ENCODE peak calls at places on chromosomes 12 and 14, in seven cellular contexts. I, H, N, F, B, Z and V are unnamed samples.

GRCh38 chr12:28908646-28909045 is 240.4 kb upstream of the FAR2 start:
- DNase-seq in Z (no peak), I (no peak), F (no peak), N (no peak), H (no peak), B (no peak), V (no peak)

GRCh38 chr12:31118347-31118830 is 44.7 kb downstream of the DDX11 start:
- DNase-seq in Z (no peak), F (no peak), H (no peak), N (no peak), B (no peak), I (no peak), V (no peak)

GRCh38 chr12:2084553-2085296 is 31.9 kb downstream of the CACNA1C start:
- DNase-seq in Z (peak; percentile 79), I (peak; percentile 17), F (no peak), H (no peak), B (peak; percentile 82), N (no peak), V (peak; percentile 47)

GRCh38 chr14:92759300-92759678 is 10.9 kb upstream of the LGMN start:
- DNase-seq in Z (peak; percentile 33), H (no peak), F (no peak), N (no peak), B (peak; percentile 42), I (peak; percentile 52), V (peak; percentile 40)

GRCh38 chr12:71216725-71217579 is 59.2 kb upstream of the TSPAN8 start:
- DNase-seq in N (no peak), B (peak; percentile 40), F (no peak), H (peak; percentile 9), I (no peak), Z (peak; percentile 14), V (peak; percentile 60)

GRCh38 chr14:89247457-89248122 is 169.4 kb downstream of the FOXN3 start:
- DNase-seq in I (no peak), N (no peak), B (no peak), F (no peak), Z (no peak), H (no peak), V (no peak)

GRCh38 chr12:131726-132465 is 65.3 kb downstream of the IQSEC3 start:
- DNase-seq in F (no peak), I (peak; percentile 64), Z (peak; percentile 9), N (no peak), H (no peak), B (peak; percentile 13), V (peak; percentile 15)

GRCh38 chr12:47095446-47096236 is 15.9 kb upstream of the AMIGO2 start:
- DNase-seq in B (peak; percentile 72), Z (peak; percentile 91), H (no peak), F (no peak), N (no peak), I (peak; percentile 91), V (peak; percentile 76)

GRCh38 chr12:9925746-9926393 is 6.3 kb downstream of the CLEC2A start:
- DNase-seq in H (no peak), N (no peak), F (no peak), Z (peak; percentile 38), B (peak; percentile 62), I (peak; percentile 44), V (peak; percentile 69)

GRCh38 chr12:89700191-89700810 is 8.3 kb downstream of the ATP2B1 start:
- DNase-seq in N (no peak), I (no peak), H (no peak), B (no peak), F (no peak), Z (no peak), V (no peak)

GRCh38 chr12:97801471-97802045 is 339.0 kb downstream of the RMST start:
- DNase-seq in F (no peak), B (no peak), H (no peak), N (no peak), I (no peak), Z (no peak), V (no peak)

GRCh38 chr12:111557271-111558106 is 41.6 kb downstream of the ATXN2 start:
- DNase-seq in F (no peak), Z (peak; percentile 68), H (no peak), I (peak; percentile 37), N (no peak), B (peak; percentile 24), V (peak; percentile 30)

GRCh38 chr12:9895215-9895971 is 14.1 kb downstream of the KLRF2 start:
- DNase-seq in Z (no peak), F (no peak), H (no peak), I (no peak), N (no peak), B (no peak), V (no peak)

GRCh38 chr12:6767592-6768384 is 1.6 kb downstream of the PTMS start:
- DNase-seq in F (no peak), B (peak; percentile 27), H (no peak), I (no peak), Z (peak; percentile 35), N (no peak), V (peak; percentile 39)

GRCh38 chr12:132390287-132391076 is 61.1 kb upstream of the GALNT9 start:
- DNase-seq in I (no peak), H (no peak), Z (no peak), B (no peak), F (no peak), N (no peak), V (no peak)

GRCh38 chr12:113097716-113098427 is 37.7 kb downstream of the RASAL1 start:
- DNase-seq in Z (no peak), N (no peak), H (no peak), B (peak; percentile 43), F (no peak), I (peak; percentile 8), V (peak; percentile 23)

GRCh38 chr14:94158239-94158888 is 15.8 kb upstream of the PPP4R4 start:
- DNase-seq in I (no peak), F (no peak), Z (no peak), B (no peak), N (no peak), H (no peak), V (no peak)

GRCh38 chr14:76473381-76474263 is 97.7 kb downstream of the ESRRB start:
- DNase-seq in N (no peak), F (no peak), H (no peak), Z (peak; percentile 12), B (peak; percentile 17), I (no peak), V (peak; percentile 21)

GRCh38 chr14:81345781-81346180 is 54.3 kb downstream of the STON2 start:
- DNase-seq in F (no peak), B (no peak), I (no peak), N (no peak), Z (no peak), H (no peak), V (no peak)

GRCh38 chr12:113467154-113467513 is 4.5 kb downstream of the LHX5 start:
- DNase-seq in I (no peak), F (no peak), Z (no peak), N (no peak), H (no peak), B (no peak), V (no peak)

GRCh38 chr12:77062846-77063461 is 2.4 kb downstream of the E2F7 start:
- DNase-seq in N (no peak), Z (peak; percentile 41), B (peak; percentile 84), I (peak; percentile 85), F (no peak), H (no peak), V (peak; percentile 81)

GRCh38 chr12:92676710-92677109 is 26.1 kb upstream of the PLEKHG7 start:
- DNase-seq in I (no peak), F (no peak), H (no peak), Z (no peak), B (no peak), N (no peak), V (no peak)

GRCh38 chr14:54187439-54187838 is 209.4 kb upstream of the CDKN3 start:
- DNase-seq in H (no peak), Z (no peak), B (no peak), I (no peak), N (no peak), F (no peak), V (no peak)

GRCh38 chr12:72307229-72307628 is 35.1 kb downstream of the TRHDE start:
- DNase-seq in F (no peak), I (no peak), Z (no peak), H (no peak), N (no peak), B (no peak), V (no peak)

GRCh38 chr12:54040148-54040494 is 7.3 kb downstream of the HOXC5 start:
- DNase-seq in N (no peak), I (no peak), H (no peak), F (no peak), Z (no peak), B (no peak), V (no peak)

GRCh38 chr14:61493239-61493638 is 171.9 kb downstream of the PRKCH start:
- DNase-seq in F (no peak), N (no peak), H (no peak), Z (peak; percentile 96), B (peak; percentile 95), I (peak; percentile 90), V (peak; percentile 86)

GRCh38 chr12:113297621-113298471 is 37.1 kb downstream of the SLC8B1 start:
- DNase-seq in I (no peak), F (no peak), N (no peak), Z (no peak), H (no peak), B (no peak), V (no peak)

GRCh38 chr14:59829941-59830734 is 40.4 kb downstream of the RTN1 start:
- DNase-seq in N (no peak), Z (no peak), I (peak; percentile 31), F (no peak), H (no peak), B (peak; percentile 4), V (peak; percentile 44)

GRCh38 chr14:100773331-100774163 is 46.9 kb downstream of the DLK1 start:
- DNase-seq in Z (no peak), B (no peak), I (no peak), N (no peak), H (no peak), F (no peak), V (no peak)

GRCh38 chr12:120791669-120792176 is 66.1 kb downstream of the ACADS start:
- DNase-seq in H (no peak), Z (no peak), N (no peak), F (no peak), I (no peak), B (no peak), V (no peak)